ENCODE peak calls at places on chromosomes 11 and 22, in nine cellular contexts. One of them, this sample, is unnamed. For H3K9me3, the result is how much of the 10 kb centered on the place peaks cover.

GRCh38 chr11:128716661-128717210 is 22.9 kb downstream of the FLI1 start:
- DNase-seq in adrenal gland: no peak
- DNase-seq in fibroblast of lung: peak
- DNase-seq in MM.1S: peak
- DNase-seq in GM23248: peak
- DNase-seq in gastrocnemius medialis: no peak
- DNase-seq in iPS DF 6.9: no peak
- DNase-seq in prostate gland: no peak
- DNase-seq in endothelial cell of umbilical vein: peak
- DNase-seq in this sample: no peak

GRCh38 chr11:9380773-9381172 is 3.7 kb upstream of the IPO7 start:
- DNase-seq in adrenal gland: no peak
- DNase-seq in fibroblast of lung: no peak
- DNase-seq in MM.1S: no peak
- DNase-seq in GM23248: no peak
- DNase-seq in gastrocnemius medialis: no peak
- DNase-seq in iPS DF 6.9: no peak
- DNase-seq in prostate gland: no peak
- DNase-seq in endothelial cell of umbilical vein: no peak
- DNase-seq in this sample: peak

GRCh38 chr11:126834573-126834972 is 166.0 kb downstream of the KIRREL3 start:
- DNase-seq in adrenal gland: no peak
- DNase-seq in fibroblast of lung: no peak
- DNase-seq in MM.1S: no peak
- DNase-seq in GM23248: peak
- DNase-seq in gastrocnemius medialis: no peak
- DNase-seq in iPS DF 6.9: no peak
- DNase-seq in prostate gland: no peak
- DNase-seq in endothelial cell of umbilical vein: no peak
- DNase-seq in this sample: no peak

GRCh38 chr11:11777897-11778296 is 63.9 kb upstream of the USP47 start:
- DNase-seq in adrenal gland: no peak
- DNase-seq in fibroblast of lung: no peak
- DNase-seq in MM.1S: no peak
- DNase-seq in GM23248: no peak
- DNase-seq in gastrocnemius medialis: no peak
- DNase-seq in iPS DF 6.9: no peak
- DNase-seq in prostate gland: no peak
- DNase-seq in endothelial cell of umbilical vein: no peak
- DNase-seq in this sample: no peak

GRCh38 chr11:84420261-84420660 is 1134.1 kb upstream of the CCDC90B start:
- DNase-seq in adrenal gland: no peak
- DNase-seq in fibroblast of lung: peak
- DNase-seq in MM.1S: no peak
- DNase-seq in GM23248: peak
- DNase-seq in gastrocnemius medialis: no peak
- DNase-seq in iPS DF 6.9: no peak
- DNase-seq in prostate gland: no peak
- DNase-seq in endothelial cell of umbilical vein: no peak
- DNase-seq in this sample: no peak

GRCh38 chr11:61083601-61084147 is 18.6 kb upstream of the CD5 start:
- DNase-seq in adrenal gland: no peak
- DNase-seq in fibroblast of lung: no peak
- DNase-seq in MM.1S: no peak
- DNase-seq in GM23248: no peak
- DNase-seq in gastrocnemius medialis: no peak
- DNase-seq in iPS DF 6.9: no peak
- DNase-seq in prostate gland: no peak
- DNase-seq in endothelial cell of umbilical vein: no peak
- DNase-seq in this sample: no peak

GRCh38 chr22:27347951-27348350 is 453.6 kb downstream of the MN1 start:
- DNase-seq in adrenal gland: no peak
- DNase-seq in fibroblast of lung: no peak
- DNase-seq in MM.1S: no peak
- DNase-seq in GM23248: no peak
- DNase-seq in gastrocnemius medialis: no peak
- DNase-seq in iPS DF 6.9: no peak
- DNase-seq in prostate gland: no peak
- DNase-seq in endothelial cell of umbilical vein: no peak
- DNase-seq in this sample: no peak

GRCh38 chr11:3824714-3825472 is 15.9 kb downstream of the RHOG start:
- DNase-seq in adrenal gland: peak
- DNase-seq in fibroblast of lung: no peak
- DNase-seq in MM.1S: peak
- DNase-seq in GM23248: peak
- DNase-seq in gastrocnemius medialis: no peak
- DNase-seq in iPS DF 6.9: peak
- DNase-seq in prostate gland: no peak
- DNase-seq in endothelial cell of umbilical vein: peak
- DNase-seq in this sample: no peak

DNA sequence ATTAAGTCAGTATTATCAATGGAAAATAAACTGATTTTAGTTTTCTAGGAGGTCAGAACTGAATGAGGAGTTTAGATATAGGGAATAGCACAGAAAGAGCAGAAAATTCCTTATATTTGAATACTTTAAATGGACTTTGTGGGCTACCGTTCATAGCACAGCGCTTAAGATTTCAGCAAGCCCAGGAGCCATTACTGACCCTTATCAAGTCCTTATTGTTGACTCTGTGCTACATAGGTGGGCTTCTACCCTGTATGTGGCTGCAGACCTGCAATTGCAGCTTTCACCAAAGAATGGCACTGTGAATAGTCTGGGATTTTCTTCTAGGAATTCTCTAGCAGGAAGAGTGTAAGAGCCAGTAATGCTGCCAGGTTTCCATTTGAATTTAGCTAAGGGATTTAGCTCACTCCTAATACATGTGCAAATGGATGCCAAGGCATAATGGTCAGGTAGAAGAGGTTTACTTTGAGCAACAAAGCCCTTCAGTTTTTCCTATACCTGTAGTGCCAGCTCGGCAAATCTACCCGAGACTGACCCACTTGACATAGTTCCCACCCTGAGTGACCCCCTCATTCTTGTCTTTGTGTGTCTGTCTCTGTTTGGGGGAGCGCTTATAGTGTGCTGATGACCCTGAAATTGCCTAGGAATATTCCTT is 42.5 kb upstream of the DLAT start:
- DNase-seq in adrenal gland: no peak
- DNase-seq in fibroblast of lung: no peak
- DNase-seq in MM.1S: no peak
- DNase-seq in GM23248: no peak
- DNase-seq in gastrocnemius medialis: no peak
- DNase-seq in iPS DF 6.9: no peak
- DNase-seq in prostate gland: no peak
- DNase-seq in endothelial cell of umbilical vein: no peak
- DNase-seq in this sample: no peak
- H3K27ac ChIP-seq in adrenal gland: peak
- H3K27ac ChIP-seq in fibroblast of lung: no peak
- H3K27ac ChIP-seq in MM.1S: no peak
- H3K27ac ChIP-seq in GM23248: no peak
- H3K27ac ChIP-seq in gastrocnemius medialis: peak
- H3K27ac ChIP-seq in iPS DF 6.9: no peak
- H3K27ac ChIP-seq in prostate gland: peak
- H3K27ac ChIP-seq in endothelial cell of umbilical vein: no peak
- H3K27ac ChIP-seq in this sample: peak

GRCh38 chr11:99968336-99968735 is 718.8 kb upstream of the ARHGAP42 start:
- DNase-seq in adrenal gland: no peak
- DNase-seq in fibroblast of lung: no peak
- DNase-seq in MM.1S: no peak
- DNase-seq in GM23248: no peak
- DNase-seq in gastrocnemius medialis: no peak
- DNase-seq in iPS DF 6.9: no peak
- DNase-seq in prostate gland: no peak
- DNase-seq in endothelial cell of umbilical vein: no peak
- DNase-seq in this sample: no peak
- H3K9me3 ChIP-seq in adrenal gland: under half
- H3K9me3 ChIP-seq in fibroblast of lung: under half
- H3K9me3 ChIP-seq in MM.1S: under half
- H3K9me3 ChIP-seq in GM23248: under half
- H3K9me3 ChIP-seq in gastrocnemius medialis: under half
- H3K9me3 ChIP-seq in iPS DF 6.9: under half
- H3K9me3 ChIP-seq in prostate gland: under half
- H3K9me3 ChIP-seq in endothelial cell of umbilical vein: under half
- H3K9me3 ChIP-seq in this sample: under half

DNA sequence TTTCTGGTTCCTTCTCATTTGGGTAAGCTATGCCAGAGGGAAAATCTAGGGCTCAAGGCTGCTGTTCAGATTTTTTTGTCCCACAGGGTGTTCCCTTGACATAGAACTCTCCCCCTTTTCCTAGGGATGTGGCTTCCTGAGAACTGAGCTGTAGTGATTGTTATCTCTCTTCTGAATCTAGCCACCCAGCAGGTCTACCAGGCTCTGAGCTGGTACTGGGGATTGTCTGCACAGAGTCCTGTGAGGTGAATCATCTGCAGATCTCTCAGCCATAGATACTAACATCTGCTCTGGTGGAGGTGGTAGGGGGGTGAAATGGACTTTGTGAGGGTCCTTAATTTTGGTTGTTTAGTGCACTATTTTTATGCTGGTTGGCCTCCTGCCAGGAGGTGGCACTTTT is 167.3 kb upstream of the PGR start:
- DNase-seq in adrenal gland: no peak
- DNase-seq in fibroblast of lung: no peak
- DNase-seq in MM.1S: no peak
- DNase-seq in GM23248: no peak
- DNase-seq in gastrocnemius medialis: no peak
- DNase-seq in iPS DF 6.9: no peak
- DNase-seq in prostate gland: no peak
- DNase-seq in endothelial cell of umbilical vein: no peak
- DNase-seq in this sample: no peak
- H3K27ac ChIP-seq in adrenal gland: no peak
- H3K27ac ChIP-seq in fibroblast of lung: no peak
- H3K27ac ChIP-seq in MM.1S: no peak
- H3K27ac ChIP-seq in GM23248: no peak
- H3K27ac ChIP-seq in gastrocnemius medialis: no peak
- H3K27ac ChIP-seq in iPS DF 6.9: no peak
- H3K27ac ChIP-seq in prostate gland: no peak
- H3K27ac ChIP-seq in endothelial cell of umbilical vein: no peak
- H3K27ac ChIP-seq in this sample: no peak

GRCh38 chr11:118084656-118085055 is 2.1 kb downstream of the SMIM35 start:
- DNase-seq in adrenal gland: no peak
- DNase-seq in fibroblast of lung: no peak
- DNase-seq in MM.1S: no peak
- DNase-seq in GM23248: no peak
- DNase-seq in gastrocnemius medialis: no peak
- DNase-seq in iPS DF 6.9: no peak
- DNase-seq in prostate gland: no peak
- DNase-seq in endothelial cell of umbilical vein: no peak
- DNase-seq in this sample: no peak

GRCh38 chr11:118084247-118084646 is 2.5 kb downstream of the SMIM35 start:
- DNase-seq in adrenal gland: peak
- DNase-seq in fibroblast of lung: no peak
- DNase-seq in MM.1S: peak
- DNase-seq in GM23248: peak
- DNase-seq in gastrocnemius medialis: peak
- DNase-seq in iPS DF 6.9: no peak
- DNase-seq in prostate gland: peak
- DNase-seq in endothelial cell of umbilical vein: no peak
- DNase-seq in this sample: no peak

GRCh38 chr11:118088531-118088930 is 1.8 kb upstream of the SMIM35 start:
- DNase-seq in adrenal gland: peak
- DNase-seq in fibroblast of lung: no peak
- DNase-seq in MM.1S: no peak
- DNase-seq in GM23248: no peak
- DNase-seq in gastrocnemius medialis: no peak
- DNase-seq in iPS DF 6.9: no peak
- DNase-seq in prostate gland: no peak
- DNase-seq in endothelial cell of umbilical vein: peak
- DNase-seq in this sample: no peak

GRCh38 chr11:118087933-118088332 is 1.2 kb upstream of the SMIM35 start:
- DNase-seq in adrenal gland: no peak
- DNase-seq in fibroblast of lung: no peak
- DNase-seq in MM.1S: no peak
- DNase-seq in GM23248: no peak
- DNase-seq in gastrocnemius medialis: no peak
- DNase-seq in iPS DF 6.9: no peak
- DNase-seq in prostate gland: no peak
- DNase-seq in endothelial cell of umbilical vein: no peak
- DNase-seq in this sample: no peak

DNA sequence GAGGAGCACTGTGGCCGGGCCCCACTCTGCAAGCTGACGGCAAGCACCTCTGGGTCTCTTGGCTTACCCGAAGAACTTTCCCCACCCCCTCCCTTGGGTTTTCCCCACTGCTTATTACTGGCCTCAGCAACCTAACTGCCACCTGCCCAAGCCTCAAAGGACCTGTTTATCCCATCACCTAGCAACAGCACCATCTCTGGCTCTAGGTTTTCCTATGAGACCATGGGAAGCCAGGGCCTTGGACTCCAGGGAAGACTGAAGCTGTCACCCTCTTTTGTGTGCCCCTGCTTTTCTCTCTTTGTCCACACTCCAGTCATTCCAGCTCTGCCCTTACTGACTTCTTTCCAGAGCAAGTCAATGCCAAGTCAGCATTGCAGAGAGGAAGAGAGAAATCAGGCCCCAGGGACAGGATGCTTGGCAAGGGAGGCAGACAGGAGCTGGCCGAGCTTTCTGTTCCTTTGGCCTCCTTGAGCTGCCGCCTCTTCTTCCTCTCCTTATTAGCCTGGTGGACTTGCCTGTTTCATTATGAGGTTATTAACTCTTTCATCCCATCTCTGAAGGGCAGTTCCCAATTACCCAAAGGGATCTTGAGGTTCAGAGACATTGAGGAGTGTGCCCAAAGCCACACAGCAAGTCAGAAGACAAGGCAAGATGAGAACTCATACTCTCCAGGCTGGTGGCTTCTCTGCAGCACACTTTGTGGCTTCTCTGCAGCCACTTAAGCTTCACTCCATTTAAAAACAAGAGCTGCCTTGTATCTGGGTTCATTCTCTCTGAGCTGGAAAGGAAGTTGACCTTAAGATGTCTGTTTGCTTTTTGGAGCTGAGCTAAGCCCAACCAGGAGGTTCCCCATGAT is at the start of gene SMIM35:
- DNase-seq in adrenal gland: peak
- DNase-seq in fibroblast of lung: no peak
- DNase-seq in MM.1S: peak
- DNase-seq in GM23248: no peak
- DNase-seq in gastrocnemius medialis: no peak
- DNase-seq in iPS DF 6.9: no peak
- DNase-seq in prostate gland: no peak
- DNase-seq in endothelial cell of umbilical vein: no peak
- DNase-seq in this sample: peak
- H3K9me3 ChIP-seq in adrenal gland: under half
- H3K9me3 ChIP-seq in fibroblast of lung: under half
- H3K9me3 ChIP-seq in MM.1S: under half
- H3K9me3 ChIP-seq in GM23248: under half
- H3K9me3 ChIP-seq in gastrocnemius medialis: under half
- H3K9me3 ChIP-seq in iPS DF 6.9: under half
- H3K9me3 ChIP-seq in prostate gland: under half
- H3K9me3 ChIP-seq in endothelial cell of umbilical vein: under half
- H3K9me3 ChIP-seq in this sample: under half

GRCh38 chr22:36764060-36764459 is 11.9 kb downstream of the IFT27 start:
- DNase-seq in adrenal gland: no peak
- DNase-seq in fibroblast of lung: no peak
- DNase-seq in MM.1S: no peak
- DNase-seq in GM23248: no peak
- DNase-seq in gastrocnemius medialis: no peak
- DNase-seq in iPS DF 6.9: no peak
- DNase-seq in prostate gland: no peak
- DNase-seq in endothelial cell of umbilical vein: no peak
- DNase-seq in this sample: no peak
- H3K27ac ChIP-seq in adrenal gland: no peak
- H3K27ac ChIP-seq in fibroblast of lung: no peak
- H3K27ac ChIP-seq in MM.1S: no peak
- H3K27ac ChIP-seq in GM23248: no peak
- H3K27ac ChIP-seq in gastrocnemius medialis: no peak
- H3K27ac ChIP-seq in iPS DF 6.9: no peak
- H3K27ac ChIP-seq in prostate gland: no peak
- H3K27ac ChIP-seq in endothelial cell of umbilical vein: no peak
- H3K27ac ChIP-seq in this sample: no peak

GRCh38 chr22:22454997-22455396 is 53.5 kb downstream of the ZNF280B start:
- DNase-seq in adrenal gland: no peak
- DNase-seq in fibroblast of lung: no peak
- DNase-seq in MM.1S: no peak
- DNase-seq in GM23248: no peak
- DNase-seq in gastrocnemius medialis: no peak
- DNase-seq in iPS DF 6.9: no peak
- DNase-seq in prostate gland: no peak
- DNase-seq in endothelial cell of umbilical vein: no peak
- DNase-seq in this sample: no peak
- H3K9me3 ChIP-seq in adrenal gland: under half
- H3K9me3 ChIP-seq in fibroblast of lung: under half
- H3K9me3 ChIP-seq in MM.1S: under half
- H3K9me3 ChIP-seq in GM23248: under half
- H3K9me3 ChIP-seq in gastrocnemius medialis: under half
- H3K9me3 ChIP-seq in iPS DF 6.9: under half
- H3K9me3 ChIP-seq in prostate gland: under half
- H3K9me3 ChIP-seq in endothelial cell of umbilical vein: under half
- H3K9me3 ChIP-seq in this sample: under half

This sample was measured in breast epithelium.